ENCODE peak calls at places on chromosome 6, in four cellular contexts. J is vagina, T is GM12891, O is GM23338. H is an unnamed sample.

GRCh38 chr6:148507774-148508173 is 165.1 kb downstream of the SASH1 start:
- DNase-seq in J (no peak), T (no peak), O (no peak), H (no peak)

GRCh38 chr6:50305660-50306059 is 255.9 kb upstream of the DEFB112 start:
- DNase-seq in J (no peak), T (no peak), O (no peak), H (no peak)

GRCh38 chr6:4788953-4789584 is 12.9 kb downstream of the CDYL start:
- DNase-seq in J (no peak), T (no peak), O (peak; percentile 74), H (no peak)

GRCh38 chr6:51720327-51720726 is 367.1 kb downstream of the PKHD1 start:
- DNase-seq in J (no peak), T (no peak), O (no peak), H (no peak)

GRCh38 chr6:24918641-24919403 is 16.9 kb downstream of the RIPOR2 start:
- DNase-seq in J (no peak), T (no peak), O (peak; percentile 34), H (no peak)

GRCh38 chr6:167501831-167502385 is 177.0 kb downstream of the TTLL2 start:
- DNase-seq in J (no peak), T (no peak), O (peak; percentile 61), H (peak; percentile 49)

GRCh38 chr6:7893342-7893741 is 17.2 kb downstream of the TXNDC5 start:
- DNase-seq in J (no peak), T (no peak), O (no peak), H (no peak)

GRCh38 chr6:125742024-125742423 is 7.4 kb upstream of the HEY2 start:
- DNase-seq in J (no peak), T (no peak), O (no peak), H (no peak)

GRCh38 chr6:1626481-1626880 is 16.8 kb downstream of the FOXC1 start:
- DNase-seq in J (no peak), T (no peak), O (no peak), H (no peak)

GRCh38 chr6:3663811-3664210 is 87.7 kb downstream of the PXDC1 start:
- DNase-seq in J (no peak), T (no peak), O (no peak), H (no peak)

GRCh38 chr6:25963426-25964123 is 973 bp downstream of the TRIM38 start:
- DNase-seq in J (no peak), T (no peak), O (peak; percentile 93), H (peak; percentile 33)

GRCh38 chr6:166664135-166664534 is 37.1 kb upstream of the RPS6KA2 start:
- DNase-seq in J (no peak), T (no peak), O (no peak), H (no peak)

GRCh38 chr6:73074175-73074574 is 151.1 kb downstream of the KHDC1L start:
- DNase-seq in J (no peak), T (no peak), O (no peak), H (no peak)

GRCh38 chr6:164870175-164870574 is 439.2 kb downstream of the C6orf118 start:
- DNase-seq in J (no peak), T (no peak), O (no peak), H (no peak)

GRCh38 chr6:111605100-111605748 is 454 bp downstream of the TRAF3IP2 start:
- DNase-seq in J (no peak), T (peak; percentile 17), O (peak; percentile 83), H (peak; percentile 58)

GRCh38 chr6:159577564-159577963 is 115.5 kb downstream of the SOD2 start:
- DNase-seq in J (no peak), T (no peak), O (no peak), H (no peak)

DNA sequence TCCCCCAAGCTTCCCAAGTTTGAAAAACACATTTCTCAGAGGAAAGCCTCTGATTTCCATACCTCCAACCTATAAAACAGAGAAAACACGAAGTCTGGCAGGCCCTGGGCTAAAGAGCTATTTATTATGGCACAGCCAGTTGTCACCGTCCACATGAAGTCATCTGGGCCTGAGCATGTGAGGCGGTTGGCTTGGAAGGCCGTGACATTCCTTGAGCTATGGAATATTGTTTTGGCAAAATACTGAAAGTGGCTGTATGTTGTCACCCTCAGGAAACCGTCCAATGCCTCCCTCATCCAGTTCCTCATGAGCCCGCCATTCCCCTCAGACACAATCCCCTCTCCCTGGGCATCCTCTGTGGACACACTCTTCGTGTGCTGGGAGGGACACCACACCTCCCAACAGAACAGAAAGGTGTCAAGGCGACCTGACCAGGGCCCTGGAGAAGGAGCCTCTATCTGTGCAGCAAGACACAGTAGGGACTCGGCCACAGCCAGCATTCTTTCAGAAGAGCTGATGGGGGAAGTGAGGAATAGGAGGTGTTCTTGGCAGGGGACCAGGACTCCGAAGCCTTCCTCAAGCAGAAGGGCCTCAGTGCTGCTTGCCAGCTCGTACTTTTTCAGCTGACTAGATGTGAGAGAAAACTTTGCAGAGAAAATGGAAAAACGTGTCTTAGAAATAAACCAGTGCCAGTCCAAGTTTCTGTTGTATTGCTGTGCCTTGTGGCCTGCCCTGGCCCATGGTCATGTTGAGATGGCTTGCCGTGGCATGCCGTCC is 120.5 kb downstream of the SOD2 start:
- DNase-seq in J (no peak), T (no peak), O (no peak), H (no peak)
- TF ChIP-seq POLR2AphosphoS5 in J (no peak), T (no peak), O (no peak), H (no peak)

DNA sequence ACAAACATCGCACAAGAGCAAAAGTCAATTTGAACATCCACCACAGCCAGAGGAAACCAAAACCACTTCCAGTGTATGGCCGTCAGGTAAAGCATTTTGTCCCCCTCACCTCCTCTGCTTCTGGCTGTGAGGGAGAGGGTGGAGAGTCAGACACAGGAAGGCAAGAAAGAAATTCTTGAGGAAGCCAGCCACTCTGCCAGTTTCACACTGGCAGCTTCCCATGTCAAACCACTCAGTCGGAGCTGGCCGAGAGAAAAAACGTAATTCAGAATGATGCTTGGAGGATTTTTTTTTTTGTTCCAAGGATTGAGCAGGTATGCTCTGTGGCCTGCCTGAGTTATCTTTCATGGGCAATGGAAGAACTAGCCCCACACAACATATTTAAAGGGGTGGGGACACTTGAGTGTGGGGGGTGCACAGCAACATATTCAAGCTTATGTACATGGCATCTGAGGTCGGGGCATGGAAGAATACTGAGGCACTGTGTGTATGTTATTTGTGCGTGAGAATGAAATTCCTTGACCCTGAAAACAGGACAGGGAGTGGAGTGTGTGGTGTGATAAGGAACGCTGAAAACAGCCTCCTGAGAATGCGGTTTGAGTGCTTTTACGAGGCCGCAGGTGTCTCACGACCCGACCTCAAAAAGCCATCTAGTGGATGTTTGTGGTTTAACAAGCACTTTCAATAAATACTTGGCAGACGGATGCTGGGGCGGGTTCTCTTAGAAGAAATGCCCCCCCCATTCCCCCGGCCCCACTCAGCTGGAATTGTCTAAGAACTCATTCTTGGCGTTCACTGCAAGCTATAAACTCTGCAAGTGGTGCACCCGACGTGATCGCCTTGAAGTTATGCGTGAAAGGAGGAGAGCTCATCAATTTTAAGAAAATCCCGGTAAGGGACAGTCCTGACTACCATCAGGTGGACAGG is 27.5 kb upstream of the ZBTB22 start:
- DNase-seq in J (no peak), T (peak; percentile 35), O (peak; percentile 93), H (peak; percentile 77)
- TF ChIP-seq POLR2AphosphoS5 in J (peak; percentile 42), T (no peak), O (no peak), H (peak; percentile 76)

GRCh38 chr6:14713008-14713452 is 532.8 kb upstream of the JARID2 start:
- DNase-seq in J (no peak), T (no peak), O (no peak), H (no peak)
- TF ChIP-seq POLR2AphosphoS5 in J (no peak), T (no peak), O (no peak), H (no peak)

GRCh38 chr6:56223995-56224394 is 23.4 kb downstream of the COL21A1 start:
- DNase-seq in J (no peak), T (no peak), O (no peak), H (no peak)
- TF ChIP-seq POLR2AphosphoS5 in J (peak; percentile 60), T (no peak), O (no peak), H (peak; percentile 52)

GRCh38 chr6:14125346-14125745 is 7.8 kb downstream of the CD83 start:
- DNase-seq in J (no peak), T (no peak), O (no peak), H (no peak)

GRCh38 chr6:14120556-14120955 is 3.0 kb downstream of the CD83 start:
- DNase-seq in J (no peak), T (no peak), O (no peak), H (no peak)

GRCh38 chr6:14119764-14120163 is 2.2 kb downstream of the CD83 start:
- DNase-seq in J (no peak), T (no peak), O (no peak), H (no peak)

GRCh38 chr6:14123331-14124105 is 5.9 kb downstream of the CD83 start:
- DNase-seq in J (no peak), T (no peak), O (no peak), H (no peak)

GRCh38 chr6:14121936-14122344 is 4.4 kb downstream of the CD83 start:
- DNase-seq in J (no peak), T (no peak), O (no peak), H (no peak)
- TF ChIP-seq POLR2AphosphoS5 in J (no peak), T (peak; percentile 61), O (no peak), H (no peak)

DNA sequence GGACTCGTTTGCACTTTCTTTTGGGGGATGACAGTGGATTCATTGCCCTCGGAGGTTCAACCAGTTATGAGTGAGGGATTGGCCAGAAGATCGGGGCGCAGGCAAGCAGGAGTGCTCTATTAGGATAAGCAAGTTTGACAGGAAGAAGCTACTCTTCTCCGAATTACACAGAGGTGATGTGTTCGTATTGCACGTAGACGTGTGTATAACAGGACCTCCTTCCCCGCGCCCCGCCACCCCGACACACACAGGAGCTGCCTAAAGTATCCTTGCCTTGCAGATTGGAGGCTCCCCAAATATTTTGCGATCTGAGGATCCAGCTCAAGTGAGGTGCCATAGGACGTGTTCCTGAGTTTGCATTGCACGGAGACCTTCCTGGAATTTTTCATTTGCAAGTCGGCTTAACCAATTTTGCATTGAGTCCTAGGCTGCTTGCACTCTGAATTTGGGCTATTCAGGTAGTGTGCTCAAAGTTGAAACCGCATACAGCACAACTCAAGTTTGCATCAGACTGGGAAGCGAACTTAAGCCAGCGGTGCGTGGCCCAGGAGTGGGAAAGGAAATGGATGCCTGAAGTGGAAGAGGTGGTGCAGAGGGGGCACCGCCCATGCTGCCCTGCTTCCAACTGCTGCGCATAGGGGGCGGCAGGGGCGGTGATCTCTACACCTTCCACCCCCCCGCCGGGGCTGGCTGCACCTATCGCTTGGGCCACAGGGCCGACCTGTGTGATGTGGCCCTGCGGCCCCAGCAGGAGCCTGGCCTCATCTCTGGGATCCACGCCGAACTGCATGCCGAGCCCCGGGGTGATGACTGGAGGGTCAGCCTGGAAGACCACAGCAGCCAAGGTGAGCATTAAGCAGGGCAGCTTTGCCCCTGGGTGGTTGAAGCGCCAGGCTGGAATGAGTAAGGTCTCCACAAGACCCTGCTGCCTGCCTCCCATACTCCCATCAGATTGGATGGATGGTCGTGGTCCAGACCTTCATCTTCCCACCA is 770 bp downstream of the TCF19 start:
- DNase-seq in J (no peak), T (no peak), O (peak; percentile 82), H (no peak)
- TF ChIP-seq POLR2AphosphoS5 in J (no peak), T (no peak), O (peak; percentile 57), H (no peak)